ENCODE peak calls at places on chromosomes 11 and 22, in four cellular contexts. A, E, J and Z are unnamed samples. For H3K9me3, the result is how much of the 10 kb centered on the place peaks cover.

GRCh38 chr11:26820739-26821138 is 98.9 kb upstream of the SLC5A12 start:
- DNase-seq in A (no peak), E (no peak), J (no peak), Z (no peak)

GRCh38 chr11:88807349-88807748 is 258.4 kb downstream of the GRM5 start:
- DNase-seq in A (no peak), E (no peak), J (no peak), Z (no peak)

GRCh38 chr11:118156531-118157185 is 4.0 kb upstream of the SCN4B start:
- DNase-seq in A (no peak), E (peak), J (no peak), Z (no peak)

GRCh38 chr11:64372802-64373597 is 14.0 kb downstream of the RPS6KA4 start:
- DNase-seq in A (peak), E (peak), J (no peak), Z (no peak)

GRCh38 chr11:83221694-83222093 is 28.2 kb downstream of the ANKRD42 start:
- DNase-seq in A (no peak), E (no peak), J (no peak), Z (no peak)

GRCh38 chr11:47433157-47433556 is 6.9 kb upstream of the PSMC3 start:
- DNase-seq in A (no peak), E (no peak), J (no peak), Z (no peak)

GRCh38 chr11:123822022-123822421 is 15.9 kb upstream of the OR6M1 start:
- DNase-seq in A (no peak), E (no peak), J (no peak), Z (no peak)

GRCh38 chr11:101840720-101841119 is 74.1 kb upstream of the CEP126 start:
- DNase-seq in A (no peak), E (no peak), J (no peak), Z (no peak)

GRCh38 chr11:69562816-69563215 is 78.1 kb upstream of the CCND1 start:
- DNase-seq in A (no peak), E (no peak), J (no peak), Z (no peak)

GRCh38 chr11:128715691-128716153 is 21.9 kb downstream of the FLI1 start:
- DNase-seq in A (no peak), E (no peak), J (no peak), Z (no peak)

GRCh38 chr11:69061713-69062053 is 13.0 kb downstream of the TPCN2 start:
- DNase-seq in A (no peak), E (no peak), J (no peak), Z (no peak)

GRCh38 chr22:40007826-40008710 is 13.3 kb downstream of the FAM83F start:
- DNase-seq in A (no peak), E (no peak), J (no peak), Z (no peak)

GRCh38 chr11:64996710-64997380 is at the start of gene BATF2:
- DNase-seq in A (peak), E (peak), J (no peak), Z (peak)

GRCh38 chr22:32042924-32043323 is at the start of gene SLC5A1:
- DNase-seq in A (no peak), E (no peak), J (no peak), Z (no peak)

GRCh38 chr11:72308226-72309073 is 64.5 kb upstream of the PHOX2A start:
- DNase-seq in A (no peak), E (peak), J (no peak), Z (no peak)

GRCh38 chr22:22853713-22854112 is 33.9 kb upstream of the IGLL5 start:
- DNase-seq in A (no peak), E (no peak), J (no peak), Z (no peak)

GRCh38 chr22:32218470-32218869 is 13.6 kb upstream of the RFPL2 start:
- DNase-seq in A (no peak), E (no peak), J (no peak), Z (no peak)

GRCh38 chr11:107545101-107545514 is 20.4 kb downstream of the ALKBH8 start:
- DNase-seq in A (peak), E (no peak), J (no peak), Z (no peak)

GRCh38 chr11:6362185-6362867 is 27.9 kb upstream of the SMPD1 start:
- DNase-seq in A (no peak), E (no peak), J (no peak), Z (no peak)

GRCh38 chr11:19727246-19727645 is 14.6 kb downstream of the NAV2 start:
- DNase-seq in A (no peak), E (peak), J (no peak), Z (no peak)

GRCh38 chr22:48972979-48973693 is 854.5 kb downstream of the BRD1 start:
- DNase-seq in A (no peak), E (no peak), J (no peak), Z (no peak)

GRCh38 chr22:50694766-50695420 is 22.3 kb downstream of the SHANK3 start:
- DNase-seq in A (no peak), E (no peak), J (no peak), Z (no peak)

GRCh38 chr11:77047007-77047927 is 13.1 kb downstream of the B3GNT6 start:
- DNase-seq in A (peak), E (peak), J (peak), Z (peak)

GRCh38 chr11:57315491-57315890 is 9.3 kb downstream of the TNKS1BP1 start:
- DNase-seq in A (no peak), E (no peak), J (no peak), Z (no peak)

GRCh38 chr11:62664405-62665074 is 470 bp downstream of the C11orf98 start:
- DNase-seq in A (no peak), E (peak), J (peak), Z (peak)

GRCh38 chr11:20258496-20258895 is 98.2 kb upstream of the DBX1 start:
- DNase-seq in A (no peak), E (no peak), J (no peak), Z (no peak)

GRCh38 chr11:12066799-12067508 is 43.4 kb upstream of the MICAL2 start:
- DNase-seq in A (no peak), E (no peak), J (no peak), Z (no peak)

DNA sequence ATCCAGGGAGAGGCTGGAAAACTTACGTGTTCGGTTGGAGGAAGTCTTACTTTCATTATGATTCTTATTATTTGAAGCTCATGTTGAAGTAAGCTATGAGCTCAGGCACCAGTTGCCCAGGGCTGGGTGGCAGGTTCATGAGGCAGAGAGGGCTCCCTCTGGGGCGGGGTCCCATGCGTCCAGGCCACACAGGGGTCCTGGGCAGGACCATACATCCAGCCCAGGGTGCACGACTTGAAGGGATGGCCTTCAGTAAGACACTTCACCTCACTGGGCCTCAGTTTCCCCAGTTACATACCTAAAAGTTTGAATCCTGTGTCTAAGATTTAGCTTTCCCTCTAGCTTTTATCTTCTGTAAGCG is 107.3 kb upstream of the B3GAT1 start:
- DNase-seq in A (no peak), E (no peak), J (no peak), Z (no peak)
- H3K9me3 ChIP-seq in A (under half), E (under half), J (under half), Z (under half)

GRCh38 chr11:74171630-74172465 is 759 bp downstream of the PPME1 start:
- DNase-seq in A (no peak), E (no peak), J (no peak), Z (no peak)
- H3K4me3 ChIP-seq in A (peak), E (peak), J (peak), Z (peak)

DNA sequence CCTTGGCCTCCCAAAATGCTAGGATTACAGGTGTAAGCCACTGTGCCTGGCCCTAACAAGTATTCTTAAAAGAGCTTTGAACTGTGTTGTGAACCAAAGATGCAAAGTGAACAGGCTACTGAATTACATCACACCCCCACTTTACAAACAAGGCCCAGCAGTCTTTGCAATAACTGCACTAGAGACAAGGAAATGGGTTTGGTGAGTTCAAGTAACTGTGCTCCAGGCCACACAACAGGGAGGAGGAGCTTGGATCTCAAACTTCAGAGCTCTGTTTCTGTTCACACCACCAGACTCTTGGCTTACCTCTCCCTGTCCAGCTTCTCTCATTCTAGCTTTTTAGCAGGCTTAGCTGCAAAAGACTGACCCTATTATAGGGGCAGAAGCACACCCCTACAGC is 30.4 kb upstream of the RASL10A start:
- DNase-seq in A (no peak), E (no peak), J (no peak), Z (no peak)
- TF ChIP-seq EZH2phosphoT487 in A (no peak), E (no peak), J (no peak), Z (no peak)

DNA sequence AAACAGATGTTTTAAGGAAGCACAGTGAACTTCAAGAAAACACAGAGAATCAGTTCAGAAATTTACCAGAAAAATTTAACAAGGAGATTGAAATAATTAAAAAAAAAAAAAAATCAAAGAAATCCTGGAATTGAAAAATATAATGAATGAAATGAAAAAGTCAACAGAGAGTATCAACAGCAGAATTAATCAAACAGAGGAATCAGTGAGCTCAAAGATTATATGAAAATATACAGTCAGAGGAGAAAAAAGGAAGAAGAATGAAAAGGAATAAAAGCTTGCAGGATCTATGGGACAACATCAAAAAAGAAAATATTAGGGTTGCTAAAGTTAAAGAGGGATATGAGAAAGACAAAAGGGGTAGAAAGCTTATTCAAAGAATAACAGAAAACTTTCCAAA is 82.3 kb downstream of the XRRA1 start:
- DNase-seq in A (no peak), E (no peak), J (no peak), Z (peak)
- H3K9me3 ChIP-seq in A (under half), E (under half), J (under half), Z (under half)

GRCh38 chr11:114070464-114071139 is 11.1 kb downstream of the ZBTB16 start:
- DNase-seq in A (no peak), E (no peak), J (no peak), Z (no peak)

GRCh38 chr11:114065094-114065493 is 5.6 kb downstream of the ZBTB16 start:
- DNase-seq in A (no peak), E (no peak), J (no peak), Z (no peak)

GRCh38 chr11:114066046-114066648 is 6.6 kb downstream of the ZBTB16 start:
- DNase-seq in A (no peak), E (no peak), J (no peak), Z (no peak)

GRCh38 chr11:114064216-114064615 is 4.7 kb downstream of the ZBTB16 start:
- DNase-seq in A (no peak), E (no peak), J (no peak), Z (no peak)

GRCh38 chr11:114068327-114068726 is 8.8 kb downstream of the ZBTB16 start:
- DNase-seq in A (no peak), E (no peak), J (no peak), Z (no peak)
- H3K4me3 ChIP-seq in A (no peak), E (no peak), J (no peak), Z (no peak)

GRCh38 chr22:42294034-42294985 is 23.9 kb upstream of the TCF20 start:
- DNase-seq in A (no peak), E (no peak), J (no peak), Z (peak)
- TF ChIP-seq EZH2phosphoT487 in A (no peak), E (no peak), J (no peak), Z (no peak)

DNA sequence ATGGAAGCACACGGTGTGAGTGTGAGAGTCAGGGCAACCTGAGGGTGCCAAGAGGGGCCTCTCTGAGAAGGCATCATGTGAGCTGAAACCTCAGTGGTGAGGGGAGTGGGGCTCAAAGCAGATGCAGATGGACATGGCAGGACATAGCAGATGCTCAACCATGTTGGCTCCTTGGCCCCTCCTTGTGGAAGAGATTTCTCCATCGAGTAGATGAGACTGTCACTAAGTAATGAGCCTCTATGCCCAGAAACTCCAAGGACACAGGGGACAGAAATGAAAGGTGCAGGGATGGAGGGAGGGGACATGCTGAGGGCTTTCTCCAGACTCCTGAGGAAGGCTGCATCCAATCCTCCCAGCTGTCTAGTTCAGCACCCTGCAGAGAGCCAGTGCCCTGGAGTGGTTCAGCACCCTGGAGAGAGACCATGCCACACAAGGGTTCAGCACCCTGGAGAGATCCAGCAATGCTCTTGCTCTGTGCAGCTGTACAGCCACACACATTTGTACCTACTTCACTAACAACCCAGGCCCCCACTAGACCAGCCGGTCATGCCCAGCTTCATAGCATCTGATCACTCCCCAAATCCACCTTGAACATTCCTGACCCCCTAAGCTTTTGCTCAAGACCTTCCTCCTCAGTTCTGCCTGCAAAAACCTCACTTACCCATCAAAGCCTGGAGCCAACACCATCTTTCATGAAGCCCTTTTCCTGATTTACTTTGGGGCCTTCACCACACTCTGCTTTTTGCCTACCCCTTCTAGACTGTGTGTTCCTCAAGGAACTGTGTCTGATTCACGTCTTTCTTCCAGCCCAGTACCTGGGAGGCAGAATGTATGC is 252.0 kb downstream of the CTTN start:
- DNase-seq in A (peak), E (no peak), J (peak), Z (peak)
- H3K9me3 ChIP-seq in A (under half), E (under half), J (under half), Z (under half)